ENCODE peak calls at places on chromosomes 11 and 22, in four cellular contexts. Z is stimulated activated CD8-positive, alpha-beta memory T cell treated with anti-CD3 and anti-CD28 coated beads, Interleukin-15, amount 100 ng/mL, for 4 hours; J is stimulated activated CD4-positive, alpha-beta T cell treated with anti-CD3 and anti-CD28 coated beads, Interleukin-1b, Interleukin-23, amount 100 ng/mL, for 1 hour; R is activated CD4-positive, alpha-beta T cell treated with anti-CD3 and anti-CD28 coated beads, Interleukin-2, amount 10 ng/mL, durations not matched to agents 7 days and 5 days. C is an unnamed sample.

GRCh38 chr22:24066872-24067271 is 55.8 kb downstream of the CABIN1 start:
- DNase-seq in R (no peak), J (no peak), Z (no peak), C (no peak)

GRCh38 chr11:96306933-96307747 is 35.9 kb downstream of the MAML2 start:
- DNase-seq in Z (no peak), J (no peak), R (no peak), C (peak; percentile 79)

GRCh38 chr11:63870351-63871197 is 31.7 kb downstream of the MARK2 start:
- DNase-seq in J (no peak), R (no peak), Z (no peak), C (no peak)

GRCh38 chr11:110159491-110159890 is 66.3 kb downstream of the ZC3H12C start:
- DNase-seq in J (no peak), Z (no peak), R (no peak), C (no peak)

GRCh38 chr11:10564692-10565318 is 3.7 kb downstream of the LYVE1 start:
- DNase-seq in Z (no peak), R (no peak), J (no peak), C (no peak)

GRCh38 chr22:28911777-28912669 is 28.7 kb downstream of the ZNRF3 start:
- DNase-seq in J (no peak), Z (no peak), R (no peak), C (no peak)

GRCh38 chr11:122044086-122044485 is 71.9 kb downstream of the BLID start:
- DNase-seq in Z (no peak), R (no peak), J (no peak), C (no peak)

GRCh38 chr11:134037093-134037908 is 31.6 kb upstream of the JAM3 start:
- DNase-seq in J (no peak), R (peak; percentile 65), Z (peak; percentile 30), C (no peak)

GRCh38 chr11:123561046-123561781 is 93.2 kb downstream of the SCN3B start:
- DNase-seq in R (no peak), J (no peak), Z (no peak), C (no peak)

GRCh38 chr22:36467042-36467810 is 14.2 kb downstream of the TXN2 start:
- DNase-seq in R (no peak), Z (no peak), J (no peak), C (no peak)

GRCh38 chr11:48063424-48063978 is 83.1 kb downstream of the PTPRJ start:
- DNase-seq in R (no peak), Z (no peak), J (no peak), C (no peak)

GRCh38 chr22:50329236-50329635 is 2.4 kb upstream of the DENND6B start:
- DNase-seq in R (no peak), J (no peak), Z (no peak), C (no peak)

GRCh38 chr11:134033696-134034491 is 35.0 kb upstream of the JAM3 start:
- DNase-seq in R (peak; percentile 81), J (peak; percentile 27), Z (peak; percentile 25), C (peak; percentile 42)

GRCh38 chr11:2315395-2316168 is 13.8 kb downstream of the TSPAN32 start:
- DNase-seq in R (no peak), Z (no peak), J (no peak), C (no peak)

GRCh38 chr22:17783317-17783716 is 9.0 kb upstream of the BID start:
- DNase-seq in Z (no peak), J (no peak), R (no peak), C (no peak)

C was measured in NCI-H1048.